ENCODE peak calls at places on chromosomes 6 and 20, in four cellular contexts. One of them, this sample, is unnamed.

GRCh38 chr20:13432126-13432525 is 206.6 kb downstream of the TASP1 start:
- DNase-seq in IMR-90: no peak
- DNase-seq in neural progenitor cell: no peak
- DNase-seq in MM.1S: no peak
- DNase-seq in this sample: no peak

GRCh38 chr6:129031051-129031599 is 148.2 kb downstream of the LAMA2 start:
- DNase-seq in IMR-90: peak; percentile 60
- DNase-seq in neural progenitor cell: no peak
- DNase-seq in MM.1S: no peak
- DNase-seq in this sample: no peak

GRCh38 chr6:164167873-164168405 is 753.4 kb downstream of the QKI start:
- DNase-seq in MM.1S: no peak
- DNase-seq in neural progenitor cell: no peak
- DNase-seq in IMR-90: no peak
- DNase-seq in this sample: no peak

GRCh38 chr6:128806274-128806673 is 76.7 kb upstream of the LAMA2 start:
- DNase-seq in neural progenitor cell: no peak
- DNase-seq in MM.1S: no peak
- DNase-seq in IMR-90: no peak
- DNase-seq in this sample: no peak

GRCh38 chr6:109894181-109894580 is 83.9 kb upstream of the GPR6 start:
- DNase-seq in MM.1S: no peak
- DNase-seq in neural progenitor cell: no peak
- DNase-seq in IMR-90: no peak
- DNase-seq in this sample: no peak

GRCh38 chr6:152368761-152369624 is 268.2 kb downstream of the SYNE1 start:
- DNase-seq in MM.1S: no peak
- DNase-seq in IMR-90: peak; percentile 35
- DNase-seq in neural progenitor cell: peak; percentile 55
- DNase-seq in this sample: no peak

GRCh38 chr20:1462834-1463233 is 3.8 kb downstream of the NSFL1C start:
- DNase-seq in MM.1S: peak; percentile 25
- DNase-seq in neural progenitor cell: no peak
- DNase-seq in IMR-90: no peak
- DNase-seq in this sample: no peak

GRCh38 chr6:106072501-106073140 is 13.5 kb upstream of the PRDM1 start:
- DNase-seq in neural progenitor cell: no peak
- DNase-seq in IMR-90: no peak
- DNase-seq in MM.1S: no peak
- DNase-seq in this sample: no peak

GRCh38 chr6:130975325-130975724 is 87.7 kb downstream of the EPB41L2 start:
- DNase-seq in IMR-90: peak; percentile 59
- DNase-seq in neural progenitor cell: no peak
- DNase-seq in MM.1S: no peak
- DNase-seq in this sample: no peak

GRCh38 chr6:49551866-49552129 is 1.3 kb downstream of the C6orf141 start:
- DNase-seq in neural progenitor cell: no peak
- DNase-seq in MM.1S: peak; percentile 23
- DNase-seq in IMR-90: no peak
- DNase-seq in this sample: no peak

GRCh38 chr6:100088009-100088408 is 94.0 kb upstream of the MCHR2 start:
- DNase-seq in IMR-90: peak; percentile 73
- DNase-seq in MM.1S: no peak
- DNase-seq in neural progenitor cell: no peak
- DNase-seq in this sample: no peak

GRCh38 chr6:41937881-41938574 is 3.6 kb downstream of the CCND3 start:
- DNase-seq in MM.1S: no peak
- DNase-seq in IMR-90: no peak
- DNase-seq in neural progenitor cell: no peak
- DNase-seq in this sample: no peak

GRCh38 chr20:22248052-22248667 is 336.2 kb downstream of the FOXA2 start:
- DNase-seq in IMR-90: no peak
- DNase-seq in MM.1S: no peak
- DNase-seq in neural progenitor cell: peak; percentile 65
- DNase-seq in this sample: no peak

GRCh38 chr6:168007592-168008338 is 10.3 kb downstream of the KIF25 start:
- DNase-seq in MM.1S: no peak
- DNase-seq in IMR-90: peak; percentile 99
- DNase-seq in neural progenitor cell: no peak
- DNase-seq in this sample: no peak

GRCh38 chr20:47708140-47708807 is 77.0 kb downstream of the SULF2 start:
- DNase-seq in neural progenitor cell: no peak
- DNase-seq in MM.1S: no peak
- DNase-seq in IMR-90: no peak
- DNase-seq in this sample: no peak

DNA sequence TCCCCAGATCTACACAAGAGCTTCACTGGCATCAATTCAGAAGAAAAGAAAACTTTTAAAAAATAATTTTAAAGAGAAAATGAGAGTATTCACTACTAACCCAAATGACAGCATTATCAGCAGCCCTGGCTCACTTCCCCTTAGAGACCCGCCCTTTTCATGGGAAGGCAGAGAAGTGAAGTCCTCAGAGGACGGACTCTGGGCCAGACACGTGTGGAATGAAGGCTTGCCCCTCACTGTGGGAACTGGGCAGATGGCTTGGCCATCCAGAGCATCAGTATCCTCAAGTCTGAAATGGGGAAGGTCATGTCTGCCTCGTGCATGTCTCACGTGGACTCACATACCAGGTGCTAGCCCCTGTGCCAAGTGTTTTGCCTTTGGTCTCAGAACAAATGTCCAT is 63.5 kb downstream of the JAG1 start:
- DNase-seq in MM.1S: no peak
- DNase-seq in IMR-90: no peak
- DNase-seq in neural progenitor cell: no peak
- DNase-seq in this sample: no peak
- H3K27ac ChIP-seq in MM.1S: no peak overlapping the region
- H3K27ac ChIP-seq in IMR-90: peak overlapping the region; percentile 84
- H3K27ac ChIP-seq in neural progenitor cell: no peak overlapping the region
- H3K27ac ChIP-seq in this sample: no peak overlapping the region

GRCh38 chr20:35883778-35884540 is 70.3 kb downstream of the SCAND1 start:
- DNase-seq in neural progenitor cell: peak; percentile 76
- DNase-seq in MM.1S: peak; percentile 54
- DNase-seq in IMR-90: peak; percentile 100
- DNase-seq in this sample: peak; percentile 78
- H3K27ac ChIP-seq in neural progenitor cell: no peak overlapping the region
- H3K27ac ChIP-seq in MM.1S: no peak overlapping the region
- H3K27ac ChIP-seq in IMR-90: peak overlapping the region; percentile 81
- H3K27ac ChIP-seq in this sample: peak overlapping the region; percentile 68

DNA sequence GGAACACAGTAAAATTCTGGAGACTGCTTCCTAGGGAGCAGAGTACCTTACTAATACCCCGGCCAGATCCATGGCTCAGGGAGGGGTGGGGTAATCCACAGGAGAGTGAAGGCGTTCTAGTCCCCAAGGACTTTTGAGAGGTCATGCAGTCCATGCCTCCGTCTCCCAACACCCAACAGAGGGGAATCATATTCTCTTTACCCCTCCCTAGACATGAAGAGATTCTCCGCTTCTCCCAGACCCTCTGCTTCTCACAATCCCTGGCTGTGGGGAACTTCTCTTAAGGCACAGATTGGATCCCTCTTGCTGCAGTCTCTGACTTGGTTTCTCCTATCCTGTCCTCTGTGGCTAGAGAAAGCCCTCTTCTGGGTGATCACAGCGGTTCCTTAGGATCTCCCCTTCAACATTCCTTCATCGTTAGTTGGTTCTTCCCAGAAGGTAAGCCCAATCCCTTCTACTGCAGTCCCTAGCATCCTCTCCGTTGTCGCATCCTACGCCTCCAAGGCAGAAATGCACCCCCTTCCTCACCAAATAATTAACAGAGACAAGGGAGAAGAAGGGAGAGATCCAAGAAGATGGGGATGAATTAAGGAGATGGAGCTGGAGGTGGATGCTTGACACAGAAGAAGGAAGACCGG is 571 bp downstream of the GGT7 start:
- DNase-seq in IMR-90: no peak
- DNase-seq in neural progenitor cell: no peak
- DNase-seq in MM.1S: no peak
- DNase-seq in this sample: no peak
- H3K27ac ChIP-seq in IMR-90: peak overlapping the region; percentile 18
- H3K27ac ChIP-seq in neural progenitor cell: no peak overlapping the region
- H3K27ac ChIP-seq in MM.1S: no peak overlapping the region
- H3K27ac ChIP-seq in this sample: peak overlapping the region; percentile 54

GRCh38 chr6:53011993-53012392 is 16.9 kb upstream of the GSTA4 start:
- DNase-seq in MM.1S: no peak
- DNase-seq in neural progenitor cell: no peak
- DNase-seq in IMR-90: peak; percentile 55
- DNase-seq in this sample: no peak

GRCh38 chr6:53005667-53006250 is 10.7 kb upstream of the GSTA4 start:
- DNase-seq in neural progenitor cell: no peak
- DNase-seq in IMR-90: no peak
- DNase-seq in MM.1S: no peak
- DNase-seq in this sample: peak; percentile 11

GRCh38 chr6:53009511-53009910 is 14.4 kb upstream of the GSTA4 start:
- DNase-seq in IMR-90: no peak
- DNase-seq in neural progenitor cell: no peak
- DNase-seq in MM.1S: no peak
- DNase-seq in this sample: no peak

GRCh38 chr6:53014034-53014433 is 18.9 kb upstream of the GSTA4 start:
- DNase-seq in IMR-90: peak; percentile 76
- DNase-seq in neural progenitor cell: no peak
- DNase-seq in MM.1S: no peak
- DNase-seq in this sample: no peak

GRCh38 chr6:53009056-53009455 is 14.0 kb upstream of the GSTA4 start:
- DNase-seq in neural progenitor cell: no peak
- DNase-seq in IMR-90: no peak
- DNase-seq in MM.1S: no peak
- DNase-seq in this sample: no peak
- H3K27ac ChIP-seq in neural progenitor cell: no peak overlapping the region
- H3K27ac ChIP-seq in IMR-90: no peak overlapping the region
- H3K27ac ChIP-seq in MM.1S: no peak overlapping the region
- H3K27ac ChIP-seq in this sample: no peak overlapping the region

GRCh38 chr6:111600588-111601440 is 4.9 kb downstream of the TRAF3IP2 start:
- DNase-seq in MM.1S: no peak
- DNase-seq in neural progenitor cell: no peak
- DNase-seq in IMR-90: no peak
- DNase-seq in this sample: peak; percentile 49
- H3K27ac ChIP-seq in MM.1S: no peak overlapping the region
- H3K27ac ChIP-seq in neural progenitor cell: no peak overlapping the region
- H3K27ac ChIP-seq in IMR-90: peak overlapping the region; percentile 75
- H3K27ac ChIP-seq in this sample: peak overlapping the region; percentile 98

DNA sequence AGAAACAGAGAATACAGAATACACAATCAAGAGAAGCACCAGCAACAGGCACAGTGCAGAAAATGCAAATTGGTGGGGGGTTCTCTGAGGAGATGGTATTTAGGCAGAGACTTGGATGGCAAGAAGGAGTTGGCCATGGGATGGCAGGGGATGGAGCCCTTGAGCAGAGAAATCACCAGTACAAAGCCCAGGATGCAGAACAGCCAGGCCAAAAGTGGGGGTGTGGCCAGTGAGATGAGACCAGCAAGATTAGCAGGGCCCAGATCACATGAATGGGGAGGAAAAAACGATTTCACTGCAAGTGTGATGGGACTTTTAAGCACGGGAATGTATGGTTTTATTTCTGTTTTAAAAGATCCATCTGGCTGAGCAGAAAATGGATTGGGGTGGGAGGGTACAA is 63.4 kb downstream of the TRAM2 start:
- DNase-seq in neural progenitor cell: no peak
- DNase-seq in MM.1S: no peak
- DNase-seq in IMR-90: no peak
- DNase-seq in this sample: no peak
- H3K27ac ChIP-seq in neural progenitor cell: no peak overlapping the region
- H3K27ac ChIP-seq in MM.1S: no peak overlapping the region
- H3K27ac ChIP-seq in IMR-90: peak overlapping the region; percentile 16
- H3K27ac ChIP-seq in this sample: peak overlapping the region; percentile 12

DNA sequence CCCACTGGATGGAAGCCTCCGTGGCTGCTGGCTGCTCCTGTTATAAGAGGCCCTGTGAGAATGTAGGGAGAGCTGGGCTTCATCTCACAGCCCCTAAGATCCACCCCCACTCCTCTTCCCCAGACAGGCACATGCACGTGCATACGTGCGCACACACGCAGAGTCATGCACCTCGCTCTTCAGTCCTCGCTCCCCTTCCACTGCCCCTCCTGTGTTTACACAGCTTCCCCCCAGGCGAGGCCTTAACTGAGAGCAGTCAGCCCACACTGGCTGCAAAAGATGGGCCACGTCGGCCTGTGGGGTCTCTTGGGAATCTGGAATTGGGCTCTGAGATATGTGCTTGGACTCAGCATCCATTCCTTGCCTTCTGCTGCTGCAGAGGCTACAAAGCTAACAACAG is 35.2 kb upstream of the MLN start:
- DNase-seq in neural progenitor cell: no peak
- DNase-seq in MM.1S: no peak
- DNase-seq in IMR-90: no peak
- DNase-seq in this sample: no peak
- H3K27ac ChIP-seq in neural progenitor cell: no peak overlapping the region
- H3K27ac ChIP-seq in MM.1S: no peak overlapping the region
- H3K27ac ChIP-seq in IMR-90: peak overlapping the region; percentile 94
- H3K27ac ChIP-seq in this sample: no peak overlapping the region

DNA sequence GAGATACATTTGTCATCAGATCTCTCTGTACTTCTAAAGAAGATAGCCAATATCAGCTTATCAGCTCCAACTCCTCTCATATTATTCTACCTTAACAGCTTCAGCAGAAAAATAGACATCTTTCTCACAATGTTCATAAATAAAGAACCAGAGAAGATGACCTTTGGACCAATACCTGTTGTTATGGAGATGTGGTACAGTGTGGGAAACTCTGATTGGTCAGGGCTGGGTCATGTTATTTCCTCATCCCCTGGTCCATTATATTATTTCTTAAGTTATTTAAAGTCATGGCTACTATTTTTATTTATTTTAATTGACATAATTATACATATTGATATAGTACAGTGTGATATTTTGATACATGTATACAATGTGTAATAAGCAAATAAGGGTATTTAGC is 35.9 kb upstream of the POLR1H start:
- DNase-seq in MM.1S: no peak
- DNase-seq in neural progenitor cell: no peak
- DNase-seq in IMR-90: no peak
- DNase-seq in this sample: no peak
- H3K27ac ChIP-seq in MM.1S: no peak overlapping the region
- H3K27ac ChIP-seq in neural progenitor cell: no peak overlapping the region
- H3K27ac ChIP-seq in IMR-90: no peak overlapping the region
- H3K27ac ChIP-seq in this sample: no peak overlapping the region

GRCh38 chr20:20547876-20548266 is 164.6 kb downstream of the RALGAPA2 start:
- DNase-seq in MM.1S: no peak
- DNase-seq in neural progenitor cell: no peak
- DNase-seq in IMR-90: no peak
- DNase-seq in this sample: no peak
- H3K27ac ChIP-seq in MM.1S: no peak overlapping the region
- H3K27ac ChIP-seq in neural progenitor cell: no peak overlapping the region
- H3K27ac ChIP-seq in IMR-90: no peak overlapping the region
- H3K27ac ChIP-seq in this sample: no peak overlapping the region

This sample was measured in thyroid gland.